ENCODE peak calls at places on chromosome 6, in nine cellular contexts. T is cardiac fibroblast; V is kidney; D is CD8-positive, alpha-beta T cell; I is GM12865; C is GM12864; O is AG10803; S is A549; F is tibial artery. X is an unnamed sample.

GRCh38 chr6:111642463-111643158 is 36.9 kb upstream of the TRAF3IP2 start:
- DNase-seq in D (no peak), C (no peak), T (peak), V (no peak), O (peak), I (peak), F (peak), S (peak), X (no peak)

GRCh38 chr6:2768125-2768524 is 2.9 kb downstream of the WRNIP1 start:
- DNase-seq in O (no peak), V (no peak), F (no peak), T (peak), D (no peak), C (no peak), I (peak), S (no peak), X (no peak)

GRCh38 chr6:33427585-33428218 is 7.8 kb downstream of the SYNGAP1 start:
- DNase-seq in I (peak), S (peak), D (peak), T (no peak), F (peak), C (no peak), O (no peak), V (peak), X (peak)

GRCh38 chr6:16430661-16431089 is 192.3 kb downstream of the GMPR start:
- DNase-seq in O (peak), D (no peak), F (no peak), T (no peak), I (no peak), V (no peak), C (no peak), S (no peak), X (no peak)

GRCh38 chr6:41785689-41786450 is 1.6 kb upstream of the TOMM6 start:
- DNase-seq in C (no peak), O (no peak), V (peak), I (no peak), F (peak), T (peak), D (no peak), S (no peak), X (no peak)

GRCh38 chr6:90097357-90097756 is 199.3 kb downstream of the BACH2 start:
- DNase-seq in F (no peak), S (no peak), C (no peak), I (no peak), T (no peak), D (no peak), V (no peak), O (peak), X (no peak)

GRCh38 chr6:156262014-156262413 is 515.2 kb upstream of the ARID1B start:
- DNase-seq in D (no peak), I (no peak), V (no peak), C (no peak), O (no peak), S (no peak), T (no peak), F (no peak), X (no peak)

GRCh38 chr6:16901777-16902176 is 140.5 kb upstream of the ATXN1 start:
- DNase-seq in F (peak), S (no peak), T (peak), O (peak), D (no peak), I (no peak), C (no peak), V (no peak), X (peak)

GRCh38 chr6:82283771-82284420 is 36.4 kb upstream of the IBTK start:
- DNase-seq in D (no peak), T (no peak), V (peak), S (no peak), O (no peak), C (no peak), I (no peak), F (no peak), X (no peak)

GRCh38 chr6:162032620-162033019 is 694.9 kb downstream of the PRKN start:
- DNase-seq in T (peak), O (peak), V (no peak), C (no peak), F (no peak), S (no peak), D (no peak), I (no peak), X (no peak)

GRCh38 chr6:99611148-99611547 is 4.5 kb downstream of the PRDM13 start:
- DNase-seq in V (no peak), I (peak), S (no peak), O (no peak), C (peak), T (no peak), F (no peak), D (peak), X (no peak)

GRCh38 chr6:99612551-99613397 is 6.1 kb downstream of the PRDM13 start:
- DNase-seq in F (no peak), C (no peak), O (no peak), D (no peak), S (no peak), T (no peak), V (no peak), I (no peak), X (no peak)

GRCh38 chr6:99614430-99615161 is 8.0 kb downstream of the PRDM13 start:
- DNase-seq in T (no peak), D (peak), I (peak), O (no peak), V (no peak), F (no peak), C (no peak), S (peak), X (peak)

GRCh38 chr6:99613705-99614429 is 7.2 kb downstream of the PRDM13 start:
- DNase-seq in O (no peak), V (peak), I (peak), S (peak), D (peak), C (no peak), F (no peak), T (no peak), X (peak)

GRCh38 chr6:99613398-99613704 is 6.7 kb downstream of the PRDM13 start:
- DNase-seq in O (peak), D (peak), C (no peak), I (peak), T (peak), S (peak), V (peak), F (no peak), X (no peak)
- TF ChIP-seq CTCF in O (peak), D (no peak), C (peak), I (peak), T (peak), S (peak), V (peak), F (peak), X (peak)

GRCh38 chr6:108789475-108789874 is 58.7 kb upstream of the ARMC2 start:
- DNase-seq in I (no peak), S (no peak), V (no peak), O (no peak), T (no peak), F (no peak), D (no peak), C (no peak), X (no peak)
- H3K4me3 ChIP-seq in I (no peak), S (no peak), V (no peak), O (no peak), T (no peak), F (no peak), D (no peak), C (no peak), X (no peak)

GRCh38 chr6:145491126-145491525 is 244.2 kb downstream of the EPM2A start:
- DNase-seq in T (no peak), C (no peak), V (peak), S (no peak), I (no peak), O (no peak), D (peak), F (no peak), X (no peak)
- TF ChIP-seq CTCF in T (no peak), C (no peak), V (no peak), S (no peak), I (no peak), O (no peak), D (no peak), F (no peak), X (no peak)

GRCh38 chr6:6711832-6712231 is 123.3 kb downstream of the LY86 start:
- DNase-seq in O (no peak), I (peak), F (no peak), C (peak), D (no peak), V (no peak), T (no peak), S (no peak), X (no peak)

GRCh38 chr6:6714498-6715360 is 126.2 kb downstream of the LY86 start:
- DNase-seq in I (no peak), F (no peak), C (no peak), V (no peak), T (no peak), S (no peak), O (peak), D (no peak), X (no peak)

GRCh38 chr6:6712258-6712978 is 123.9 kb downstream of the LY86 start:
- DNase-seq in S (peak), I (peak), D (no peak), F (no peak), V (no peak), T (peak), C (no peak), O (peak), X (peak)

GRCh38 chr6:6713660-6714446 is 125.3 kb downstream of the LY86 start:
- DNase-seq in C (no peak), S (no peak), F (no peak), I (peak), T (peak), D (no peak), O (peak), V (no peak), X (no peak)

GRCh38 chr6:6712979-6713514 is 124.5 kb downstream of the LY86 start:
- DNase-seq in V (no peak), C (no peak), F (no peak), S (no peak), T (no peak), I (peak), O (peak), D (no peak), X (peak)
- H3K4me3 ChIP-seq in V (no peak), C (no peak), F (no peak), S (no peak), T (no peak), I (no peak), O (peak), D (no peak), X (no peak)